ENCODE peak calls at places on chromosomes 3 and 15, in nine cellular contexts. K, V, B, J, L, Q, D, N and P are unnamed samples.

GRCh38 chr3:75176886-75177285 is 487.2 kb upstream of the FRG2C start:
- DNase-seq in Q (no peak), V (no peak), N (no peak), K (no peak), D (no peak), B (no peak), J (no peak), L (no peak), P (no peak)

GRCh38 chr3:54891540-54891897 is 36.3 kb downstream of the LRTM1 start:
- DNase-seq in Q (peak), V (peak), D (no peak), K (peak), N (peak), L (peak), B (peak), J (peak), P (no peak)

GRCh38 chr3:192433704-192434103 is 293.6 kb downstream of the FGF12 start:
- DNase-seq in N (no peak), K (no peak), J (no peak), Q (no peak), L (no peak), V (no peak), D (no peak), B (peak), P (no peak)

GRCh38 chr3:148131990-148132638 is 565.6 kb upstream of the AGTR1 start:
- DNase-seq in J (no peak), Q (no peak), N (no peak), L (no peak), B (no peak), D (no peak), V (no peak), K (no peak), P (no peak)

GRCh38 chr3:8734137-8734878 is 706 bp downstream of the CAV3 start:
- DNase-seq in V (no peak), J (no peak), Q (no peak), D (no peak), N (no peak), K (no peak), B (no peak), L (no peak), P (no peak)

GRCh38 chr3:74041068-74041675 is 416.4 kb upstream of the PDZRN3 start:
- DNase-seq in L (no peak), D (no peak), K (no peak), J (no peak), B (no peak), V (no peak), Q (no peak), N (no peak), P (no peak)

GRCh38 chr15:86620636-86621349 is 541.1 kb downstream of the AGBL1 start:
- DNase-seq in V (no peak), N (no peak), K (no peak), J (no peak), D (no peak), L (no peak), Q (no peak), B (no peak), P (no peak)

GRCh38 chr3:10983219-10983916 is 9.2 kb upstream of the SLC6A1 start:
- DNase-seq in J (no peak), N (no peak), D (peak), K (peak), Q (peak), V (no peak), B (peak), L (peak), P (peak)

GRCh38 chr3:8886556-8886955 is 76.7 kb downstream of the RAD18 start:
- DNase-seq in D (no peak), K (no peak), L (no peak), V (no peak), N (no peak), Q (no peak), B (no peak), J (no peak), P (no peak)

GRCh38 chr15:48285329-48286214 is 45.7 kb upstream of the DUT start:
- DNase-seq in N (peak), Q (peak), D (peak), J (no peak), V (peak), B (peak), K (peak), L (peak), P (peak)

GRCh38 chr3:33749546-33750215 is 31.6 kb upstream of the CLASP2 start:
- DNase-seq in Q (no peak), N (no peak), L (no peak), D (no peak), B (no peak), J (no peak), V (no peak), K (no peak), P (no peak)

GRCh38 chr3:65330072-65330471 is 642.3 kb upstream of the ADAMTS9 start:
- DNase-seq in Q (no peak), B (no peak), L (no peak), N (no peak), K (no peak), V (peak), D (no peak), J (no peak), P (no peak)

GRCh38 chr15:55859681-55860080 is 116.7 kb upstream of the PRTG start:
- DNase-seq in L (no peak), V (no peak), J (no peak), N (no peak), B (no peak), D (no peak), Q (no peak), K (no peak), P (no peak)

GRCh38 chr3:113211370-113212154 is at the start of gene BOC:
- DNase-seq in K (peak), V (peak), N (peak), L (no peak), Q (peak), D (no peak), J (no peak), B (peak), P (peak)

GRCh38 chr3:190585771-190586630 is 72.1 kb downstream of the IL1RAP start:
- DNase-seq in B (peak), D (peak), V (no peak), L (no peak), J (no peak), Q (no peak), K (no peak), N (peak), P (no peak)

GRCh38 chr3:40996827-40997710 is 202.2 kb upstream of the CTNNB1 start:
- DNase-seq in K (no peak), V (no peak), B (no peak), D (no peak), N (no peak), Q (no peak), J (no peak), L (no peak), P (no peak)

GRCh38 chr15:63587527-63587926 is 9.7 kb upstream of the FBXL22 start:
- DNase-seq in K (no peak), N (no peak), D (no peak), Q (no peak), V (no peak), J (no peak), B (no peak), L (no peak), P (no peak)

GRCh38 chr3:69659180-69659915 is 79.9 kb upstream of the MITF start:
- DNase-seq in L (no peak), V (no peak), J (no peak), D (no peak), K (no peak), B (no peak), Q (no peak), N (no peak), P (no peak)

GRCh38 chr15:60695713-60696522 is 217.0 kb upstream of the ICE2 start:
- DNase-seq in J (no peak), N (no peak), V (no peak), K (no peak), Q (no peak), B (no peak), L (no peak), D (no peak), P (no peak)

GRCh38 chr3:184255291-184256039 is 5.9 kb downstream of the CAMK2N2 start:
- DNase-seq in N (no peak), K (no peak), L (no peak), B (no peak), D (no peak), Q (no peak), J (no peak), V (no peak), P (no peak)

GRCh38 chr3:8201886-8202285 is 299.7 kb upstream of the LMCD1 start:
- DNase-seq in L (no peak), N (no peak), D (no peak), K (no peak), J (no peak), Q (no peak), B (no peak), V (no peak), P (no peak)

GRCh38 chr3:160180581-160181216 is 44.5 kb upstream of the C3orf80 start:
- DNase-seq in D (no peak), K (no peak), N (peak), V (no peak), Q (peak), L (no peak), B (no peak), J (no peak), P (no peak)

GRCh38 chr15:28960979-28961378 is 75.2 kb downstream of the APBA2 start:
- DNase-seq in D (peak), B (peak), J (no peak), N (no peak), V (no peak), L (no peak), K (no peak), Q (no peak), P (no peak)

GRCh38 chr15:75666823-75667501 is 19.2 kb downstream of the SNX33 start:
- DNase-seq in B (peak), J (peak), Q (no peak), L (peak), V (peak), N (peak), D (peak), K (peak), P (no peak)

GRCh38 chr15:72227720-72228119 is 3.3 kb downstream of the PKM start:
- DNase-seq in K (no peak), Q (no peak), D (no peak), V (no peak), L (no peak), J (no peak), N (no peak), B (no peak), P (no peak)
- TF ChIP-seq POLR2A in K (no peak), Q (no peak), D (no peak), V (no peak), L (no peak), J (no peak), N (no peak), B (no peak), P (no peak)

DNA sequence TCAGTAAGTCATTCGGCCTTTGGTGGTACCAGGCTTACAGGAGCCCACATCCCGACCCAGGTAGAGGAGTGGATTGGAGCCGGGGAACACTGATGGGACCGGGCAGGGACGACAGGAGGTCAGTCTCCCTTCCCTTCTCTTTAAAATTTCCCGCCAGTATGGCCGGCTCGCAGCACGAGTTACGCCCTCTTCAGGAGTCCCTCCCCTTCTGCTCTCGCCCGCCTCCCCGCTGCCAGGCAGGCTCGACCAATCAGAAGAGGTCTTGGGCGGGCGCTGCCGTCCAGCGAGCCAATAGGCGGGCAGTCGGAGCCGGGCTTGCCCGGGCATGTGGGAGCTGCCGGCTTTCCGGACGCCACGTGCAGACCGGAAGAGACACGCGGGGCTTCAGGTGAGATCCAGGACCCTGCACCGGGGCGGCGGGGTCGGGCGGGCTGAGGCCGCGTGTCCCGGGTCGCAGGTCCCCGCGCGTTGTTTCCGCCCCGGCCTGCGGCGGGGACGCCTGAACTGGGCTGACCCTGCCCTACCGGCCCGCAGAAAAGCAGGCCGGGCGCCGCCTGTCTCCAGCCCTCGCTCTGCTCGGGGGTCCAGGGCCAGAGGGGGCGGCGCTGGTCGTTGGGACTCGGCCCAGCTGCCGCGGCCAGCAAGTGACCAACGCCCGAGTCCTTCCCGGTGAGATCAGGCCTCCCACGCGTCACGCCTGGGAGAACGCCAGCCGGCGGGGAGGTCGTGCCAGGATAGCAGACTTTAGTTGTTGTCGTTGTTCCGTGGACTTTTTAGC is at the start of gene AEN:
- DNase-seq in L (peak), Q (peak), D (peak), V (peak), B (peak), J (peak), K (peak), N (peak), P (peak)
- TF ChIP-seq POLR2A in L (no peak), Q (peak), D (no peak), V (no peak), B (peak), J (peak), K (peak), N (peak), P (peak)

GRCh38 chr3:196599734-196600128 is 31.3 kb downstream of the FBXO45 start:
- DNase-seq in Q (no peak), J (no peak), B (no peak), D (no peak), L (no peak), N (no peak), V (no peak), K (no peak), P (no peak)

GRCh38 chr3:196596355-196596754 is 27.9 kb downstream of the FBXO45 start:
- DNase-seq in D (no peak), J (no peak), K (no peak), V (no peak), L (no peak), B (peak), Q (no peak), N (no peak), P (no peak)

GRCh38 chr3:196603683-196604082 is 35.2 kb downstream of the FBXO45 start:
- DNase-seq in J (no peak), V (no peak), L (no peak), Q (no peak), N (no peak), D (no peak), B (no peak), K (no peak), P (no peak)

GRCh38 chr3:196602673-196603072 is 34.2 kb downstream of the FBXO45 start:
- DNase-seq in B (no peak), V (no peak), N (no peak), J (no peak), L (no peak), K (no peak), Q (no peak), D (no peak), P (no peak)

GRCh38 chr3:196600359-196600758 is 31.9 kb downstream of the FBXO45 start:
- DNase-seq in J (no peak), V (no peak), L (no peak), K (no peak), D (no peak), B (no peak), N (no peak), Q (no peak), P (no peak)
- TF ChIP-seq POLR2A in J (no peak), V (no peak), L (no peak), K (no peak), D (no peak), B (no peak), N (no peak), Q (no peak), P (no peak)

DNA sequence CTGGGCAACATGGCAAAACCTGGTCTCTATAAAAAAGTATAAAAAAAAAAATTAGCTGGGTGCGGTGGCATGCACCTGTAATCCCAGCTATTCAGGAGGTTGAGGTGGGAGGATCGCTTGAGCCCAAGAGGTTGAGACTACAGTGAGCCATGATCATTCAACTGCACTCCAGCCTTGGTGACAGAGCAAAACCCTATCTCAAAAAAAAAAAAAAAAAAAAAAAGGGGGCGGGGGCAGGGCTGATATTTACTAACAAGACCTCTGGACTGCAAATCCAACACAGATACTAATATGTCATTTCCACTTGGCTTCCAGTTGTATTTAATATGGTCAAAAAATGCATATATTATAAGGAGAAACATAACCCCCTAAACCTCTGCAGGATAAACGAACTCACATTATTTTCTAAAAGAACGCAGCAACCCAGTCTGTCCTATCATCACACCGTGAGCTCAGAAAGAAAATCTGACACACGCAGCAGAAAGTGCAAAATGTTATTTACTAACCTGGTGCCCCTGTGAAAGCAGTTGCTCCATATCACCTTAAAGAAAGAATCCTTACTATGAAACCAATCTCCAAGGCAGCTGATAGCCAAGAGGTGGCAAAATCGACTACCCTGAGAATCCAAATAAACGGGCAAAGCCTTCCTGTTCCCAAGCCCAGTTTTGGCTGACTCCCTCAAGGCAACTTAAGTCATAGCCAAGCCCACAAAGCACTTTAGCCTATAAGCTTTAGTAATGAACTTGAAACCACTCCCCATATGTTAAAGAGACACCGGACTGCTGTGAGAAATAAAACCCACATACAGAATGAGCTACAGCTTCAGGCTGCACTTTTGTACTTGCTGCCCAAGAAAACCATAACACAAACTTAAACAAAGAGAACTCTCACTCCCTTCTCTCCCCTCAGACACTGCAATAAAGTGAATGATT is 39.3 kb downstream of the PLD1 start:
- DNase-seq in B (peak), V (peak), K (peak), N (peak), L (peak), J (no peak), Q (peak), D (no peak), P (no peak)
- TF ChIP-seq POLR2A in B (no peak), V (peak), K (peak), N (peak), L (no peak), J (peak), Q (peak), D (no peak), P (no peak)

DNA sequence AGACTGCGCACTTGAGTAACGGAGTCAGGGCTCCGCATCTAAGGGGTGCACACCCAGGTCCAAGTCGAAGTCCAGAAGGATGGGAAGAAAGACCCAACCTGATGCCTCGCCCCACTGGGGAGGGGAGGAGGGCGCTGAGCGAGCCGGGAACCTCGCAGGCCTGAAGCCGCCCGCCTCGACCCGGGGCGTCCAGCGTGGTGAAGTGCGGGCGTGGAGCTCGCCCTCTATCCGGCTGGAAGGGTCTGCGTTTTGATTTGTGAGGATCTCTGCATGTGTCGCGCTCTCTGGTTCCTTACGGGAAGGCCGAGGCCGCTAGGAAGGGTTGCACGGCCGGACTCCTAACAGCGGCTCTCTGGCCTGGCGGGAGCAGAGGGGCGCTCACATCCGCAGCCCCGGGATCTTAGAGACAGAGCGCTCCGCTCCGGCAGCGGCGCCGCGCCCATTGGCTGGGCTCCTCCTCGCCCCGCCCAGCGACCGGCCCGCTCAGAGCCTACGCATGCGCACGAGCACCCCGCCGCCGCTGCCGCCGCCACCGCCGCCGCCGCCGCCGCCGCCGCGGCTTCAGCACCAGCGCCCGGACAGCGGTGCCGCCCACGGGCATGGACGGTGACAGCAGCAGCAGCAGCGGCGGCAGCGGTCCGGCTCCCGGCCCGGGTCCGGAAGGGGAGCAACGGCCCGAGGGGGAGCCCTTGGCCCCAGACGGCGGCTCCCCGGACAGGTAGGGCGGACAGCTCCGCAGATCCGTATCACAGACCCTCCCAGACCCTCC is at the start of gene DISP2:
- DNase-seq in L (peak), K (peak), B (peak), J (no peak), N (peak), D (peak), Q (peak), V (peak), P (peak)
- TF ChIP-seq POLR2A in L (no peak), K (no peak), B (no peak), J (no peak), N (no peak), D (no peak), Q (no peak), V (no peak), P (no peak)

GRCh38 chr3:126792998-126793397 is 89.0 kb downstream of the CHCHD6 start:
- DNase-seq in N (no peak), K (no peak), B (no peak), V (no peak), J (no peak), Q (no peak), L (no peak), D (no peak), P (no peak)

GRCh38 chr3:126797563-126797962 is 93.5 kb downstream of the CHCHD6 start:
- DNase-seq in J (no peak), L (no peak), K (no peak), N (no peak), V (no peak), Q (no peak), B (no peak), D (no peak), P (no peak)

GRCh38 chr3:126798521-126798920 is 94.5 kb downstream of the CHCHD6 start:
- DNase-seq in K (no peak), N (no peak), V (no peak), Q (no peak), B (no peak), J (no peak), L (no peak), D (no peak), P (no peak)
- TF ChIP-seq POLR2A in K (no peak), N (no peak), V (no peak), Q (no peak), B (no peak), J (no peak), L (no peak), D (no peak), P (no peak)